ENCODE peak calls at places on chromosomes 12 and 14, in nine cellular contexts. T is AG04450, A is heart left ventricle, F is pancreas, C is stomach, E is body of pancreas, I is neuronal stem cell, V is heart right ventricle, Q is esophagus squamous epithelium. D is an unnamed sample. For H3K9me3, the result is how much of the 10 kb centered on the place peaks cover.

GRCh38 chr12:50283230-50283923 is at the start of gene LIMA1:
- DNase-seq in T (peak), A (peak), F (peak), C (peak), E (peak), I (peak), V (peak), Q (peak), D (peak)

GRCh38 chr14:57182760-57183503 is 85.8 kb downstream of the EXOC5 start:
- DNase-seq in T (no peak), A (no peak), F (no peak), C (no peak), E (no peak), I (peak), V (no peak), Q (no peak), D (peak)

GRCh38 chr14:97301931-97302559 is 504.9 kb downstream of the VRK1 start:
- DNase-seq in T (no peak), A (no peak), F (no peak), C (no peak), E (no peak), I (no peak), V (no peak), Q (no peak), D (no peak)

GRCh38 chr14:51491036-51491545 is 160.6 kb upstream of the FRMD6 start:
- DNase-seq in T (no peak), A (no peak), F (no peak), C (no peak), E (no peak), I (no peak), V (no peak), Q (no peak), D (no peak)

GRCh38 chr12:15038137-15038536 is 65.3 kb downstream of the PDE6H start:
- DNase-seq in T (no peak), A (no peak), F (no peak), C (no peak), E (no peak), I (no peak), V (no peak), Q (no peak), D (no peak)

GRCh38 chr12:12586879-12587675 is 24.4 kb upstream of the DUSP16 start:
- DNase-seq in T (no peak), A (no peak), F (peak), C (no peak), E (no peak), I (no peak), V (no peak), Q (no peak), D (no peak)

GRCh38 chr12:77746108-77746507 is 84.6 kb upstream of the NAV3 start:
- DNase-seq in T (peak), A (no peak), F (no peak), C (no peak), E (no peak), I (no peak), V (no peak), Q (no peak), D (no peak)

GRCh38 chr12:123062682-123063426 is 82.4 kb downstream of the ARL6IP4 start:
- DNase-seq in T (no peak), A (peak), F (peak), C (peak), E (peak), I (no peak), V (peak), Q (no peak), D (peak)

GRCh38 chr12:74732801-74733200 is 195.2 kb downstream of the ATXN7L3B start:
- DNase-seq in T (no peak), A (no peak), F (no peak), C (no peak), E (no peak), I (no peak), V (no peak), Q (no peak), D (no peak)

GRCh38 chr12:42968426-42968825 is 378.9 kb upstream of the PRICKLE1 start:
- DNase-seq in T (no peak), A (no peak), F (no peak), C (no peak), E (no peak), I (no peak), V (no peak), Q (no peak), D (no peak)

GRCh38 chr12:116370886-116371580 is 93.5 kb upstream of the MED13L start:
- DNase-seq in T (no peak), A (no peak), F (no peak), C (no peak), E (no peak), I (no peak), V (no peak), Q (no peak), D (no peak)

GRCh38 chr14:68549966-68550705 is 242.7 kb downstream of the ZFP36L1 start:
- DNase-seq in T (no peak), A (no peak), F (no peak), C (no peak), E (no peak), I (no peak), V (no peak), Q (no peak), D (no peak)

GRCh38 chr14:63565448-63565847 is 22.3 kb upstream of the PPP2R5E start:
- DNase-seq in T (no peak), A (no peak), F (no peak), C (no peak), E (no peak), I (no peak), V (no peak), Q (no peak), D (no peak)

GRCh38 chr12:96294831-96295230 is 100.7 kb downstream of the ELK3 start:
- DNase-seq in T (no peak), A (no peak), F (no peak), C (no peak), E (no peak), I (no peak), V (no peak), Q (no peak), D (no peak)

GRCh38 chr12:6608592-6609311 is 1.6 kb upstream of the CHD4 start:
- DNase-seq in T (no peak), A (no peak), F (no peak), C (no peak), E (no peak), I (no peak), V (no peak), Q (no peak), D (peak)

GRCh38 chr12:34286934-34287333 is 264.6 kb downstream of the ALG10 start:
- DNase-seq in T (no peak), A (no peak), F (no peak), C (no peak), E (no peak), I (no peak), V (no peak), Q (no peak), D (no peak)

GRCh38 chr14:83473846-83474245 is 1940.2 kb upstream of the SEL1L start:
- DNase-seq in T (no peak), A (no peak), F (no peak), C (no peak), E (no peak), I (no peak), V (no peak), Q (no peak), D (no peak)

GRCh38 chr14:61334197-61334701 is 12.9 kb downstream of the PRKCH start:
- DNase-seq in T (no peak), A (no peak), F (no peak), C (no peak), E (no peak), I (no peak), V (no peak), Q (no peak), D (no peak)

GRCh38 chr12:89707623-89707991 is 1.0 kb downstream of the ATP2B1 start:
- DNase-seq in T (no peak), A (peak), F (no peak), C (no peak), E (no peak), I (peak), V (peak), Q (no peak), D (no peak)

GRCh38 chr14:56212541-56212940 is 94.3 kb downstream of the PELI2 start:
- DNase-seq in T (no peak), A (no peak), F (no peak), C (no peak), E (no peak), I (no peak), V (no peak), Q (no peak), D (no peak)

GRCh38 chr12:5222011-5222461 is 178.4 kb downstream of the KCNA5 start:
- DNase-seq in T (no peak), A (no peak), F (no peak), C (no peak), E (no peak), I (no peak), V (no peak), Q (no peak), D (no peak)

GRCh38 chr12:67394600-67394999 is 125.4 kb downstream of the CAND1 start:
- DNase-seq in T (peak), A (peak), F (peak), C (no peak), E (peak), I (no peak), V (peak), Q (no peak), D (no peak)

GRCh38 chr12:52850681-52851080 is 1.9 kb upstream of the KRT78 start:
- DNase-seq in T (no peak), A (no peak), F (no peak), C (no peak), E (no peak), I (no peak), V (no peak), Q (no peak), D (peak)

GRCh38 chr12:14845350-14845750 is 2.0 kb upstream of the ART4 start:
- DNase-seq in T (peak), A (no peak), F (peak), C (peak), E (peak), I (peak), V (no peak), Q (no peak), D (peak)

GRCh38 chr12:51048601-51049369 is 658 bp downstream of the LETMD1 start:
- DNase-seq in T (no peak), A (no peak), F (no peak), C (no peak), E (no peak), I (no peak), V (no peak), Q (no peak), D (peak)

GRCh38 chr12:114672817-114673168 is 11.2 kb downstream of the TBX3 start:
- DNase-seq in T (no peak), A (no peak), F (no peak), C (no peak), E (no peak), I (no peak), V (no peak), Q (no peak), D (no peak)

GRCh38 chr12:52212701-52213540 is 20.1 kb upstream of the KRT7 start:
- DNase-seq in T (no peak), A (peak), F (no peak), C (no peak), E (peak), I (no peak), V (no peak), Q (no peak), D (no peak)

GRCh38 chr14:79871164-79871563 is 340.1 kb downstream of the DIO2 start:
- DNase-seq in T (no peak), A (no peak), F (no peak), C (no peak), E (no peak), I (no peak), V (no peak), Q (no peak), D (no peak)

GRCh38 chr14:52876311-52876710 is 74.5 kb downstream of the FERMT2 start:
- DNase-seq in T (no peak), A (no peak), F (no peak), C (no peak), E (no peak), I (no peak), V (no peak), Q (no peak), D (no peak)

GRCh38 chr14:69115407-69116185 is 37.3 kb downstream of the DCAF5 start:
- DNase-seq in T (no peak), A (no peak), F (no peak), C (no peak), E (no peak), I (no peak), V (no peak), Q (no peak), D (no peak)

GRCh38 chr14:62824086-62824485 is 221.2 kb downstream of the KCNH5 start:
- DNase-seq in T (no peak), A (no peak), F (no peak), C (no peak), E (no peak), I (no peak), V (no peak), Q (no peak), D (no peak)

GRCh38 chr12:102876883-102877282 is 40.2 kb downstream of the PAH start:
- DNase-seq in T (no peak), A (no peak), F (no peak), C (no peak), E (no peak), I (no peak), V (no peak), Q (no peak), D (peak)

GRCh38 chr12:2944401-2945047 is 14.7 kb upstream of the TEAD4 start:
- DNase-seq in T (no peak), A (peak), F (peak), C (peak), E (peak), I (peak), V (peak), Q (no peak), D (peak)

GRCh38 chr12:108021129-108021528 is 108.0 kb upstream of the WSCD2 start:
- DNase-seq in T (no peak), A (no peak), F (no peak), C (no peak), E (no peak), I (no peak), V (no peak), Q (no peak), D (no peak)

GRCh38 chr12:66708704-66709443 is 30.0 kb upstream of the GRIP1 start:
- DNase-seq in T (no peak), A (no peak), F (no peak), C (no peak), E (no peak), I (no peak), V (no peak), Q (no peak), D (peak)

GRCh38 chr12:125996438-125996837 is 931.2 kb downstream of the AACS start:
- DNase-seq in T (no peak), A (no peak), F (no peak), C (no peak), E (no peak), I (no peak), V (no peak), Q (no peak), D (no peak)
- H3K9me3 ChIP-seq in T (under half), A (under half), F (under half), C (under half), E (under half), I (under half), V (under half), Q (under half), D (under half)

DNA sequence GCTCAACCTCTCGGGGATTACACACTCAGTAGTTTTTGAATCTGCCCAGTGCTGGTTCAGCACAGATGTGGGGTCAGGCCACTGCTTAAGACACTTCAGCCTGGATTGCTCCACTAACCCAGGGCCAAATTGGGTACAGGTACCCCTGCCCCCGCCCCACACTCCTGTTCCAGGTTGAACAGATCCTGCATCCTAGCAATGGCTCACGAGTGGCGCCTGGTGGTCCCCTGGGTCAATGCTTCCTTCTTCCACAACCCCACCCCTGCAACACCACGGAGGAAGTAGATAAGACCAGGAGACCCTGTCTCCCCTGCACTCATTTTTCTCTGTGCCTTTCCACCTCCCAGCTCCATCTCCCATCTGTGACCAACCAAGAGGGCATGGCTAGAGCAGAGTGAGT is 108.4 kb downstream of the ESRRB start:
- DNase-seq in T (no peak), A (no peak), F (no peak), C (no peak), E (no peak), I (no peak), V (no peak), Q (no peak), D (peak)
- H3K4me3 ChIP-seq in T (no peak), A (no peak), F (no peak), C (no peak), E (no peak), I (no peak), V (no peak), Q (no peak), D (no peak)

GRCh38 chr12:132925597-132926416 is 30.3 kb downstream of the ZNF605 start:
- DNase-seq in T (no peak), A (no peak), F (no peak), C (no peak), E (no peak), I (no peak), V (no peak), Q (no peak), D (no peak)
- H3K9me3 ChIP-seq in T (half or more), A (half or more), F (under half), C (half or more), E (under half), I (under half), V (half or more), Q (under half), D (half or more)

GRCh38 chr12:122046145-122046544 is 24.5 kb downstream of the BCL7A start:
- DNase-seq in T (no peak), A (no peak), F (no peak), C (no peak), E (no peak), I (no peak), V (no peak), Q (no peak), D (no peak)

GRCh38 chr12:122045262-122045661 is 23.6 kb downstream of the BCL7A start:
- DNase-seq in T (no peak), A (no peak), F (no peak), C (no peak), E (no peak), I (no peak), V (no peak), Q (no peak), D (no peak)

GRCh38 chr12:122040579-122041386 is 19.1 kb downstream of the BCL7A start:
- DNase-seq in T (no peak), A (no peak), F (no peak), C (peak), E (peak), I (no peak), V (no peak), Q (no peak), D (no peak)

GRCh38 chr12:122043476-122043875 is 21.8 kb downstream of the BCL7A start:
- DNase-seq in T (no peak), A (no peak), F (no peak), C (no peak), E (no peak), I (no peak), V (no peak), Q (no peak), D (no peak)

DNA sequence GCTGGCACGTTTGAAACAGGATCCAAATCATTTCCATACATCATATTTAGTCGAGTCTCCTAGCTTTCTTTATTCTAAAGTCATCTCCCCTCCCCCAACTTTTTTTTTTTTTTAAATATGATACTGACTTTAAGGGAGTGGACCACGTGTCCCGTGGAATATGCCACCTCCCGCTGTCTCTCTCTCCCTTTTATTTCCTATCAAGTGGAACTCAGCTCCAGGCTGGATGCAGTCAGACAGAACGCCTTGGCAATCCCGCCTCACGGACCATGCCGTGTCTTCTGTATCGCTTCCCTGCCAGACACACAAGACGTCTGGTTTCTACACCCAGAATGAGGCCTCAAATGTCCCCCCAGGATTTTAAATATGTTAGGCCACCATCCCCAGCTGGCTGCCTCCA is 21.2 kb downstream of the BCL7A start:
- DNase-seq in T (no peak), A (no peak), F (no peak), C (no peak), E (no peak), I (no peak), V (no peak), Q (no peak), D (no peak)
- H3K4me3 ChIP-seq in T (no peak), A (no peak), F (no peak), C (no peak), E (no peak), I (no peak), V (no peak), Q (no peak), D (no peak)

DNA sequence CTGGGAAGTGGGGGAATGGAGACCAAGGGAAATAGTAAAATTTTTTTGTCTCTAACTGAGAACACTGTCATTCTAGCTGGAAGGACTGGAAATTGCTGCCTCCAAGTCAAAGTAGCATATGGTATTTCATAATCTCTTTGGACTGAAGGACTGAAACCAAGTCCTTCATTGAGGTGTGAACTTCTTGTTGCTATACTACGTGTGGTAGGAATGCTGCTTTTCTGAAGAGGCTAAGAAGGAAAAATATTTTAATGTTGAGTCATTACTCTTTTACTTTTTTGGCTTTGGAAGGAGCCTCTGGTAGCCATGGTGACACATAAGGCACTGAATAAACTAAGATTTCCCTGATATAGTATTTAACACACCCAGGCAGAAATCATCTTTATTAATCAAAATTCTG is 465.4 kb downstream of the NPAS3 start:
- DNase-seq in T (no peak), A (no peak), F (no peak), C (no peak), E (no peak), I (no peak), V (no peak), Q (no peak), D (no peak)
- H3K9me3 ChIP-seq in T (under half), A (under half), F (under half), C (under half), E (under half), I (under half), V (under half), Q (under half), D (under half)

DNA sequence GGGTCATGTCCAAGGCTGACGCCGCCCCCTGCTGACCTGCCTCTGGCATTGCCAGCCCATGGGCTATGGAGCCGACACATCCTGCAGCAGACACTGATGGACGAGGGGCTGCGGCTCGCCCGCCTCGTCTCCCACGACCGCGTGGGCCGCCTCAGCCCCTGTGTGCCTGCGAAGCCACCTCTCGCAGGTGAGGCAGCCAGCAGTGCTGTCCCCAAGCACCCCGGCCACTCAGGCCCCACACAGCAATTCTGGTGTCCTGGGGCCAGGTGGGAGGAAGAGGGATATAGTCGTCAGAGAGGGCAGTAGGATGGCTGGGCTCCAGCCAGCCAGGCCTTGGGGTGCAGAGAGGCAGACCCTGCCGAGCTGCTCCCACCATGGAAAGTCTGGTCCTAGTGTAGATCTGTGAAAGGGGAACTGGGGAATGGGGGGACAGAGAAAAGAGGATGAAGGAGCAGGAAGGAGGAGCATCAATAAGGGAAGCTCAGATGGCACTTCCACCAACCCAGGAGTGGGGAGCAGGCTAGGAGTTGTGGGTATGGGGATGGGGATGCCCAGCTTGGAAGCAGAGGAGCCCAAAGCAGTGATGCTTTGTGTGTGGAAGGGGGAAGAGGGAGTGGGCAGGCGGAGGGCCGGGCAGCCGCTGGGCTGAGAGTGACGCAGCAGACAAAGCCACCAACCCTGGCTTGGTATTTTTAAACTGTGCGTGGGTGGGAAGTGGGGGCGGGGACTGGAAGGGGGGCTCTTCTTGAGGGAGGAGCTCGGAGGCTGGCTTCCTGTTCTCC is 4.7 kb downstream of the NAB2 start:
- DNase-seq in T (peak), A (peak), F (peak), C (peak), E (peak), I (peak), V (peak), Q (no peak), D (peak)
- H3K4me3 ChIP-seq in T (peak), A (no peak), F (no peak), C (peak), E (no peak), I (no peak), V (peak), Q (peak), D (peak)

D was measured in Karpas-422.